ENCODE peak calls at places on chromosomes 2 and 18, in ten cellular contexts. B is ovary; S is keratinocyte; M is Karpas-422; E is AG04450; K is lung; H is mammary epithelial cell; D is cardiac muscle cell; C is CD8-positive, alpha-beta memory T cell; Q is GM23338. Z is an unnamed sample.

GRCh38 chr2:67561411-67561965 is 164.4 kb downstream of the ETAA1 start:
- DNase-seq in B (no peak), S (no peak), M (no peak), E (no peak), K (no peak), H (peak; percentile 66), D (peak; percentile 33), C (no peak), Q (no peak), Z (peak; percentile 56)

GRCh38 chr2:11236335-11236734 is 81.1 kb downstream of the SLC66A3 start:
- DNase-seq in B (no peak), S (no peak), M (no peak), E (no peak), K (no peak), H (no peak), D (no peak), C (no peak), Q (no peak), Z (no peak)

GRCh38 chr18:11366410-11366809 is 217.0 kb upstream of the PIEZO2 start:
- DNase-seq in B (no peak), S (no peak), M (no peak), E (no peak), K (no peak), H (no peak), D (peak; percentile 81), C (no peak), Q (no peak), Z (no peak)

GRCh38 chr2:219656523-219656922 is 29.1 kb downstream of the SLC4A3 start:
- DNase-seq in B (no peak), S (peak; percentile 76), M (no peak), E (no peak), K (no peak), H (peak; percentile 95), D (no peak), C (no peak), Q (no peak), Z (no peak)

GRCh38 chr2:97674396-97674795 is 4.9 kb downstream of the C2orf92 start:
- DNase-seq in B (no peak), S (no peak), M (no peak), E (no peak), K (no peak), H (no peak), D (no peak), C (no peak), Q (no peak), Z (no peak)

GRCh38 chr2:153834662-153835061 is 37.1 kb upstream of the GALNT13 start:
- DNase-seq in B (no peak), S (no peak), M (no peak), E (no peak), K (no peak), H (no peak), D (no peak), C (no peak), Q (no peak), Z (no peak)

GRCh38 chr2:65053199-65053598 is 3.0 kb upstream of the CEP68 start:
- DNase-seq in B (no peak), S (no peak), M (peak; percentile 67), E (no peak), K (no peak), H (no peak), D (no peak), C (peak; percentile 53), Q (no peak), Z (no peak)

GRCh38 chr2:169301596-169302330 is 60.6 kb downstream of the LRP2 start:
- DNase-seq in B (no peak), S (no peak), M (no peak), E (no peak), K (no peak), H (no peak), D (no peak), C (no peak), Q (peak; percentile 35), Z (no peak)

GRCh38 chr2:175742367-175742766 is 259.7 kb downstream of the LNPK start:
- DNase-seq in B (no peak), S (peak; percentile 76), M (no peak), E (no peak), K (no peak), H (peak; percentile 89), D (no peak), C (no peak), Q (no peak), Z (no peak)

GRCh38 chr2:112304298-112304941 is 29.0 kb downstream of the ZC3H6 start:
- DNase-seq in B (no peak), S (no peak), M (no peak), E (no peak), K (no peak), H (no peak), D (no peak), C (no peak), Q (no peak), Z (no peak)

GRCh38 chr18:50967714-50968661 is at the start of gene ELAC1:
- DNase-seq in B (peak; percentile 81), S (no peak), M (peak; percentile 93), E (peak; percentile 36), K (peak; percentile 77), H (peak; percentile 79), D (peak; percentile 81), C (peak; percentile 68), Q (peak; percentile 86), Z (peak; percentile 83)

GRCh38 chr2:143397886-143398614 is 268.8 kb downstream of the ARHGAP15 start:
- DNase-seq in B (no peak), S (no peak), M (no peak), E (peak; percentile 6), K (no peak), H (peak; percentile 58), D (no peak), C (no peak), Q (no peak), Z (no peak)

GRCh38 chr18:77098554-77099174 is 33.9 kb downstream of the MBP start:
- DNase-seq in B (no peak), S (no peak), M (no peak), E (no peak), K (no peak), H (peak; percentile 23), D (no peak), C (no peak), Q (peak; percentile 44), Z (no peak)

GRCh38 chr18:77098033-77098432 is 34.5 kb downstream of the MBP start:
- DNase-seq in B (no peak), S (no peak), M (peak; percentile 58), E (no peak), K (no peak), H (peak; percentile 41), D (no peak), C (no peak), Q (no peak), Z (no peak)

GRCh38 chr18:77100751-77101355 is 31.7 kb downstream of the MBP start:
- DNase-seq in B (no peak), S (peak; percentile 36), M (no peak), E (no peak), K (no peak), H (peak; percentile 85), D (no peak), C (no peak), Q (no peak), Z (no peak)

GRCh38 chr18:77101410-77102245 is 31.0 kb downstream of the MBP start:
- DNase-seq in B (peak; percentile 80), S (peak; percentile 83), M (peak; percentile 74), E (peak; percentile 89), K (peak; percentile 79), H (peak; percentile 98), D (no peak), C (peak; percentile 42), Q (peak; percentile 38), Z (peak; percentile 94)

GRCh38 chr18:77099501-77100370 is 32.8 kb downstream of the MBP start:
- DNase-seq in B (no peak), S (no peak), M (no peak), E (no peak), K (no peak), H (no peak), D (no peak), C (peak; percentile 54), Q (no peak), Z (no peak)
- H3K27ac ChIP-seq in B (no peak overlapping the region), S (peak overlapping the region; percentile 100), M (peak overlapping the region; percentile 53), E (peak overlapping the region; percentile 99), K (peak overlapping the region; percentile 71), H (peak overlapping the region; percentile 97), D (no peak overlapping the region), C (peak overlapping the region; percentile 45), Q (peak overlapping the region; percentile 32), Z (no peak overlapping the region)

GRCh38 chr2:231556981-231557380 is 26.7 kb upstream of the NMUR1 start:
- DNase-seq in B (no peak), S (no peak), M (no peak), E (no peak), K (no peak), H (no peak), D (no peak), C (no peak), Q (no peak), Z (no peak)

GRCh38 chr2:231557571-231558217 is 27.4 kb upstream of the NMUR1 start:
- DNase-seq in B (peak; percentile 59), S (peak; percentile 40), M (peak; percentile 90), E (peak; percentile 68), K (peak; percentile 69), H (peak; percentile 50), D (peak; percentile 84), C (peak; percentile 76), Q (peak; percentile 93), Z (no peak)

GRCh38 chr2:231554748-231555545 is 24.7 kb upstream of the NMUR1 start:
- DNase-seq in B (peak; percentile 68), S (no peak), M (no peak), E (peak; percentile 13), K (peak; percentile 49), H (no peak), D (no peak), C (no peak), Q (no peak), Z (peak; percentile 72)

GRCh38 chr2:231552752-231553151 is 22.5 kb upstream of the NMUR1 start:
- DNase-seq in B (no peak), S (no peak), M (no peak), E (no peak), K (no peak), H (no peak), D (no peak), C (no peak), Q (no peak), Z (no peak)

GRCh38 chr2:231554327-231554726 is 24.1 kb upstream of the NMUR1 start:
- DNase-seq in B (no peak), S (no peak), M (no peak), E (no peak), K (no peak), H (no peak), D (no peak), C (no peak), Q (no peak), Z (no peak)
- H3K27ac ChIP-seq in B (peak overlapping the region; percentile 76), S (no peak overlapping the region), M (no peak overlapping the region), E (no peak overlapping the region), K (peak overlapping the region; percentile 37), H (no peak overlapping the region), D (no peak overlapping the region), C (peak overlapping the region; percentile 9), Q (no peak overlapping the region), Z (no peak overlapping the region)

GRCh38 chr18:6746386-6746960 is 17.0 kb downstream of the ARHGAP28 start:
- DNase-seq in B (no peak), S (no peak), M (no peak), E (no peak), K (no peak), H (peak; percentile 33), D (no peak), C (no peak), Q (no peak), Z (no peak)
- H3K27ac ChIP-seq in B (no peak overlapping the region), S (no peak overlapping the region), M (no peak overlapping the region), E (no peak overlapping the region), K (no peak overlapping the region), H (no peak overlapping the region), D (no peak overlapping the region), C (no peak overlapping the region), Q (no peak overlapping the region), Z (no peak overlapping the region)

DNA sequence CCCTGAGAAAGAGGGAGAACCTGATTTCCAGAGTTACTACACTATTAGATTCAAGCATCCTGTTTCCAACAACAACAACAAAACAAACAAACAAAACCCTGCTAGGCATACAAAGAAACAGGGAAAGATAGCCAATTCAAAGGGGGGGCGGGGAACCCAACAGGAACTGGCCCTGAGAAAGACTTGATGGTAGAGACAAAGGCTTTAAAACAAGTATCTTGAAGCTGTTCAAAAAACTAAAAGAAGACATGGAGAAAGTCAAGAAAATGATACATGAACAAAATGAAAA is 147.1 kb downstream of the THADA start:
- DNase-seq in B (no peak), S (no peak), M (no peak), E (no peak), K (no peak), H (no peak), D (no peak), C (no peak), Q (peak; percentile 89), Z (no peak)
- H3K27ac ChIP-seq in B (no peak overlapping the region), S (no peak overlapping the region), M (no peak overlapping the region), E (no peak overlapping the region), K (no peak overlapping the region), H (no peak overlapping the region), D (no peak overlapping the region), C (no peak overlapping the region), Q (peak overlapping the region; percentile 41), Z (no peak overlapping the region)